ENCODE peak calls at places on chromosome 6, in six cellular contexts. S, X, O, Q, Z and P are unnamed samples.

GRCh38 chr6:128519132-128519930 is 1.1 kb downstream of the PTPRK start:
- DNase-seq in S (peak), X (no peak), O (peak), Q (peak), Z (peak), P (peak)

GRCh38 chr6:17705428-17705777 is 1.3 kb downstream of the NUP153 start:
- DNase-seq in S (no peak), X (peak), O (peak), Q (peak), Z (no peak), P (peak)

GRCh38 chr6:132084811-132085509 is 133.8 kb upstream of the CCN2 start:
- DNase-seq in S (no peak), X (peak), O (no peak), Q (no peak), Z (no peak), P (peak)

GRCh38 chr6:13544454-13545186 is 29.8 kb upstream of the SIRT5 start:
- DNase-seq in S (no peak), X (no peak), O (no peak), Q (no peak), Z (no peak), P (no peak)

GRCh38 chr6:147651249-147652063 is 143.0 kb downstream of the SAMD5 start:
- DNase-seq in S (no peak), X (peak), O (no peak), Q (no peak), Z (no peak), P (no peak)

GRCh38 chr6:106787327-106788196 is 158.2 kb downstream of the QRSL1 start:
- DNase-seq in S (no peak), X (no peak), O (no peak), Q (no peak), Z (no peak), P (no peak)

GRCh38 chr6:134342211-134342610 is 24.3 kb upstream of the SGK1 start:
- DNase-seq in S (no peak), X (no peak), O (no peak), Q (no peak), Z (no peak), P (no peak)

GRCh38 chr6:39008737-39009136 is 39.8 kb upstream of the GLP1R start:
- DNase-seq in S (no peak), X (no peak), O (no peak), Q (no peak), Z (no peak), P (no peak)

GRCh38 chr6:45791181-45791580 is 224.5 kb downstream of the CLIC5 start:
- DNase-seq in S (no peak), X (no peak), O (no peak), Q (no peak), Z (no peak), P (peak)

GRCh38 chr6:152575186-152575585 is 62.0 kb downstream of the SYNE1 start:
- DNase-seq in S (no peak), X (no peak), O (no peak), Q (no peak), Z (no peak), P (no peak)

GRCh38 chr6:147567141-147567805 is 58.8 kb downstream of the SAMD5 start:
- DNase-seq in S (no peak), X (no peak), O (no peak), Q (no peak), Z (no peak), P (no peak)

GRCh38 chr6:89956182-89956581 is 61.9 kb downstream of the GJA10 start:
- DNase-seq in S (peak), X (no peak), O (no peak), Q (no peak), Z (no peak), P (no peak)

GRCh38 chr6:158063736-158064135 is 82.1 kb downstream of the SYNJ2 start:
- DNase-seq in S (no peak), X (no peak), O (no peak), Q (no peak), Z (no peak), P (no peak)

GRCh38 chr6:121760640-121761213 is 325.3 kb downstream of the GJA1 start:
- DNase-seq in S (no peak), X (no peak), O (no peak), Q (no peak), Z (no peak), P (no peak)

GRCh38 chr6:42702200-42702599 is 20.2 kb downstream of the PRPH2 start:
- DNase-seq in S (peak), X (peak), O (no peak), Q (no peak), Z (no peak), P (peak)

GRCh38 chr6:135576055-135576454 is 78.5 kb upstream of the AHI1 start:
- DNase-seq in S (no peak), X (peak), O (no peak), Q (no peak), Z (no peak), P (peak)

GRCh38 chr6:28336284-28337024 is 506 bp upstream of the ZSCAN31 start:
- DNase-seq in S (peak), X (peak), O (no peak), Q (no peak), Z (no peak), P (no peak)

GRCh38 chr6:86724695-86725094 is 212.6 kb upstream of the HTR1E start:
- DNase-seq in S (no peak), X (no peak), O (no peak), Q (no peak), Z (no peak), P (no peak)

GRCh38 chr6:166540631-166541331 is 45.7 kb downstream of the RAMACL start:
- DNase-seq in S (peak), X (no peak), O (no peak), Q (no peak), Z (peak), P (no peak)

GRCh38 chr6:141677598-141678211 is 455.0 kb upstream of the GJE1 start:
- DNase-seq in S (no peak), X (peak), O (peak), Q (peak), Z (no peak), P (peak)

GRCh38 chr6:80467408-80467807 is 360.9 kb downstream of the BCKDHB start:
- DNase-seq in S (no peak), X (no peak), O (no peak), Q (no peak), Z (no peak), P (no peak)

GRCh38 chr6:169424821-169425240 is 171.2 kb upstream of the THBS2 start:
- DNase-seq in S (no peak), X (no peak), O (no peak), Q (no peak), Z (no peak), P (peak)

GRCh38 chr6:163404825-163405265 is 9.7 kb upstream of the QKI start:
- DNase-seq in S (no peak), X (peak), O (no peak), Q (no peak), Z (no peak), P (peak)